ENCODE peak calls at places on chromosome 9, in eight cellular contexts. O is CD8-positive, alpha-beta T cell; Y is RWPE1; B is colonic mucosa; D is CD4-positive, alpha-beta T cell; N is OCI-LY7; H is left ventricle myocardium inferior; Z is cardiac muscle cell. K is an unnamed sample.

GRCh38 chr9:120388000-120388855 is 191.7 kb downstream of the CDK5RAP2 start:
- DNase-seq in O (no peak), Y (no peak), B (no peak), D (no peak), N (no peak), H (peak), Z (no peak), K (no peak)

GRCh38 chr9:69674112-69674511 is 1.9 kb upstream of the APBA1 start:
- DNase-seq in O (no peak), Y (no peak), B (no peak), D (no peak), N (no peak), H (no peak), Z (no peak), K (no peak)

GRCh38 chr9:26271495-26272122 is 593.4 kb upstream of the TUSC1 start:
- DNase-seq in O (no peak), Y (no peak), B (no peak), D (no peak), N (no peak), H (no peak), Z (peak), K (no peak)

GRCh38 chr9:136089697-136090045 is 5.4 kb downstream of the NACC2 start:
- DNase-seq in O (no peak), Y (peak), B (no peak), D (no peak), N (peak), H (no peak), Z (peak), K (no peak)

GRCh38 chr9:126326228-126327015 is at the start of gene MVB12B:
- DNase-seq in O (peak), Y (peak), B (peak), D (peak), N (peak), H (peak), Z (peak), K (no peak)

GRCh38 chr9:131799177-131799823 is 59.4 kb upstream of the RAPGEF1 start:
- DNase-seq in O (peak), Y (peak), B (peak), D (peak), N (peak), H (peak), Z (peak), K (peak)

GRCh38 chr9:87853289-87853688 is 29.4 kb upstream of the SPATA31E1 start:
- DNase-seq in O (no peak), Y (no peak), B (no peak), D (no peak), N (no peak), H (no peak), Z (no peak), K (no peak)

GRCh38 chr9:10008101-10008799 is 604.6 kb downstream of the PTPRD start:
- DNase-seq in O (no peak), Y (no peak), B (no peak), D (no peak), N (no peak), H (no peak), Z (no peak), K (no peak)

GRCh38 chr9:115494958-115495690 is 377.2 kb upstream of the TNC start:
- DNase-seq in O (no peak), Y (no peak), B (no peak), D (no peak), N (no peak), H (no peak), Z (peak), K (no peak)

GRCh38 chr9:9112001-9112725 is 1312.6 kb upstream of the DMAC1 start:
- DNase-seq in O (no peak), Y (no peak), B (no peak), D (no peak), N (no peak), H (no peak), Z (no peak), K (no peak)

GRCh38 chr9:127858041-127858512 is 3.6 kb upstream of the ENG start:
- DNase-seq in O (no peak), Y (no peak), B (no peak), D (no peak), N (no peak), H (peak), Z (peak), K (no peak)

GRCh38 chr9:106920701-106921283 is 57.8 kb downstream of the ZNF462 start:
- DNase-seq in O (no peak), Y (peak), B (peak), D (no peak), N (no peak), H (no peak), Z (peak), K (no peak)

GRCh38 chr9:99647617-99648016 is 174.1 kb upstream of the NR4A3 start:
- DNase-seq in O (no peak), Y (no peak), B (no peak), D (no peak), N (no peak), H (no peak), Z (no peak), K (no peak)

GRCh38 chr9:98706651-98707103 is 2.1 kb downstream of the GABBR2 start:
- DNase-seq in O (no peak), Y (no peak), B (no peak), D (no peak), N (no peak), H (no peak), Z (peak), K (no peak)

GRCh38 chr9:98367923-98368322 is 112.5 kb upstream of the TBC1D2 start:
- DNase-seq in O (no peak), Y (no peak), B (no peak), D (no peak), N (no peak), H (no peak), Z (no peak), K (no peak)

GRCh38 chr9:33414263-33414662 is 11.9 kb upstream of the AQP7 start:
- DNase-seq in O (no peak), Y (no peak), B (no peak), D (no peak), N (no peak), H (no peak), Z (no peak), K (no peak)
- H3K27ac ChIP-seq in O (peak), Y (peak), B (no peak), D (peak), N (no peak), H (no peak), Z (no peak), K (no peak)

DNA sequence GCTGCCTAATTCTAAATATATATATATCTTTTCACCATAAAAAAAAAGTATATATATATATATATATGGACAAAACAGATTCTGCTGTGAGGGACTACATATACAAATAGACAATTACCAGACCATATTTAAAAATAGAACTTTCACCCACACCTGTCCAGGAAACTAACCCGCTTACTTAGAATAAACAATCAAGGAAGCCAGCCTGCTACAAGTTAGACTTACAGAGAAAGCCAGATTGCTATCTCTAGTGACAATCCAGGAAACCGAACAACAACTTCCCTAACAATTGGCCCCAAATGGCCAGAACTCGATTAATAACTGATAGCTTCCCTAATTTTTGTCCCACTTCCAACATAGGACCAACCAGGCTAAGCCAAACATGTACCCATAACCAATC is 5.9 kb downstream of the GLDC start:
- DNase-seq in O (no peak), Y (no peak), B (no peak), D (no peak), N (no peak), H (no peak), Z (no peak), K (no peak)
- H3K27ac ChIP-seq in O (no peak), Y (no peak), B (no peak), D (no peak), N (no peak), H (no peak), Z (no peak), K (no peak)

GRCh38 chr9:36888551-36888950 is 145.5 kb downstream of the PAX5 start:
- DNase-seq in O (no peak), Y (no peak), B (no peak), D (no peak), N (no peak), H (no peak), Z (no peak), K (no peak)
- H3K27ac ChIP-seq in O (no peak), Y (no peak), B (no peak), D (no peak), N (no peak), H (no peak), Z (no peak), K (no peak)

DNA sequence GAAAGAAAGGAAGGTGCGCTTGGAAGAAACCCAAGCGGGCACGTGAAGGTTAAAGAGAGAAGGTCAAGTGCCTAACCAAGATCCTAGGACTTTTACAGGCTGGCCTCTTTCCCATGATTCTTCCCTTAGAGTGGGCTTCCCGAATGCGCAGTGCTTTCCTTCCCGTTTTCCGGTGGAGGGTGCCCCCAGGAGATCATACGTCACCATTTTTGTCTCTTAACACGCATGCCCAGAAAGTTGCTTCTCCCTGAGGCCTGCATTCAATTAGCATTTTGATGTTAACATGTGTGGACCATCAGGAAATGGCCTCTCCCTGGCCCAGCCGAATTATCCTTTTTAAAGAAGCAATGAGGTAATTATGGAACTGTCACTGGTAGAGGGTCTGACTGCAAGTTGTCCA is 1.9 kb upstream of the RUSC2 start:
- DNase-seq in O (no peak), Y (no peak), B (no peak), D (no peak), N (no peak), H (no peak), Z (no peak), K (no peak)
- H3K27ac ChIP-seq in O (no peak), Y (no peak), B (no peak), D (no peak), N (no peak), H (peak), Z (no peak), K (no peak)

K was measured in substantia nigra.